ENCODE peak calls at places on chromosomes 5 and 9, in five cellular contexts. One of them, this sample, is unnamed.

GRCh38 chr5:76790632-76791290 is 28.1 kb upstream of the F2RL1 start:
- DNase-seq in GM23338: no peak
- DNase-seq in GM12878: no peak
- DNase-seq in HepG2: peak
- DNase-seq in K562: peak
- DNase-seq in this sample: peak

GRCh38 chr5:157520911-157521703 is 54.5 kb downstream of the ADAM19 start:
- DNase-seq in HepG2: peak
- DNase-seq in GM23338: peak
- DNase-seq in K562: no peak
- DNase-seq in GM12878: no peak
- DNase-seq in this sample: peak

GRCh38 chr5:109688647-109688998 is 1.1 kb upstream of the MAN2A1 start:
- DNase-seq in K562: peak
- DNase-seq in GM23338: peak
- DNase-seq in HepG2: peak
- DNase-seq in GM12878: peak
- DNase-seq in this sample: no peak

GRCh38 chr9:125959980-125960619 is 212.9 kb downstream of the PBX3 start:
- DNase-seq in HepG2: no peak
- DNase-seq in GM23338: no peak
- DNase-seq in K562: no peak
- DNase-seq in GM12878: no peak
- DNase-seq in this sample: no peak

GRCh38 chr5:125336401-125336800 is 590.0 kb upstream of the ZNF608 start:
- DNase-seq in HepG2: no peak
- DNase-seq in GM12878: no peak
- DNase-seq in GM23338: no peak
- DNase-seq in K562: no peak
- DNase-seq in this sample: no peak

GRCh38 chr9:82923410-82924242 is 139.3 kb downstream of the RASEF start:
- DNase-seq in HepG2: peak
- DNase-seq in K562: no peak
- DNase-seq in GM12878: no peak
- DNase-seq in GM23338: no peak
- DNase-seq in this sample: no peak

GRCh38 chr9:27536168-27536567 is 6.6 kb upstream of the MOB3B start:
- DNase-seq in GM23338: peak
- DNase-seq in GM12878: no peak
- DNase-seq in HepG2: no peak
- DNase-seq in K562: no peak
- DNase-seq in this sample: no peak

GRCh38 chr9:15837079-15837679 is 284.3 kb downstream of the CCDC171 start:
- DNase-seq in HepG2: peak
- DNase-seq in GM23338: peak
- DNase-seq in K562: peak
- DNase-seq in GM12878: peak
- DNase-seq in this sample: peak

GRCh38 chr5:62271870-62272269 is 34.1 kb upstream of the KIF2A start:
- DNase-seq in K562: no peak
- DNase-seq in GM12878: no peak
- DNase-seq in GM23338: no peak
- DNase-seq in HepG2: no peak
- DNase-seq in this sample: no peak

GRCh38 chr5:89950234-89950633 is 459.3 kb downstream of the CETN3 start:
- DNase-seq in GM12878: no peak
- DNase-seq in K562: no peak
- DNase-seq in GM23338: no peak
- DNase-seq in HepG2: no peak
- DNase-seq in this sample: no peak

GRCh38 chr9:113529336-113530009 is 65.9 kb downstream of the RGS3 start:
- DNase-seq in HepG2: no peak
- DNase-seq in GM23338: no peak
- DNase-seq in K562: no peak
- DNase-seq in GM12878: no peak
- DNase-seq in this sample: no peak

GRCh38 chr5:181052928-181053759 is 13.1 kb downstream of the BTNL9 start:
- DNase-seq in HepG2: no peak
- DNase-seq in K562: peak
- DNase-seq in GM23338: peak
- DNase-seq in GM12878: no peak
- DNase-seq in this sample: peak

GRCh38 chr5:38527475-38527874 is 29.0 kb downstream of the LIFR start:
- DNase-seq in GM12878: no peak
- DNase-seq in K562: no peak
- DNase-seq in GM23338: no peak
- DNase-seq in HepG2: no peak
- DNase-seq in this sample: no peak

GRCh38 chr5:172266071-172266675 is 17.4 kb downstream of the UBTD2 start:
- DNase-seq in HepG2: no peak
- DNase-seq in GM12878: no peak
- DNase-seq in K562: no peak
- DNase-seq in GM23338: peak
- DNase-seq in this sample: no peak

GRCh38 chr9:114011313-114011712 is 66.8 kb downstream of the AMBP start:
- DNase-seq in GM12878: no peak
- DNase-seq in HepG2: no peak
- DNase-seq in K562: no peak
- DNase-seq in GM23338: no peak
- DNase-seq in this sample: no peak

GRCh38 chr5:33975846-33976245 is 8.6 kb downstream of the SLC45A2 start:
- DNase-seq in K562: no peak
- DNase-seq in GM23338: no peak
- DNase-seq in HepG2: no peak
- DNase-seq in GM12878: no peak
- DNase-seq in this sample: no peak

GRCh38 chr9:131722260-131722659 is 17.6 kb downstream of the RAPGEF1 start:
- DNase-seq in GM23338: peak
- DNase-seq in HepG2: no peak
- DNase-seq in GM12878: no peak
- DNase-seq in K562: no peak
- DNase-seq in this sample: no peak

GRCh38 chr5:43409809-43410271 is 2.4 kb downstream of the CCL28 start:
- DNase-seq in HepG2: no peak
- DNase-seq in GM23338: no peak
- DNase-seq in K562: no peak
- DNase-seq in GM12878: no peak
- DNase-seq in this sample: no peak

GRCh38 chr9:104868687-104869404 is 59.1 kb downstream of the ABCA1 start:
- DNase-seq in K562: peak
- DNase-seq in GM12878: no peak
- DNase-seq in GM23338: peak
- DNase-seq in HepG2: no peak
- DNase-seq in this sample: peak

GRCh38 chr9:74672237-74672636 is 175.1 kb downstream of the RORB start:
- DNase-seq in K562: no peak
- DNase-seq in HepG2: no peak
- DNase-seq in GM23338: no peak
- DNase-seq in GM12878: no peak
- DNase-seq in this sample: no peak

GRCh38 chr5:66757219-66757833 is 161.1 kb downstream of the MAST4 start:
- DNase-seq in HepG2: peak
- DNase-seq in GM12878: no peak
- DNase-seq in GM23338: peak
- DNase-seq in K562: peak
- DNase-seq in this sample: peak

GRCh38 chr5:141843156-141843927 is 34.9 kb downstream of the PCDH1 start:
- DNase-seq in HepG2: no peak
- DNase-seq in GM23338: peak
- DNase-seq in GM12878: no peak
- DNase-seq in K562: no peak
- DNase-seq in this sample: no peak

GRCh38 chr9:127729522-127730256 is 5.4 kb downstream of the TOR2A start:
- DNase-seq in GM12878: no peak
- DNase-seq in GM23338: no peak
- DNase-seq in HepG2: peak
- DNase-seq in K562: no peak
- DNase-seq in this sample: no peak

GRCh38 chr5:163105456-163105855 is 331.9 kb upstream of the CCNG1 start:
- DNase-seq in K562: no peak
- DNase-seq in HepG2: no peak
- DNase-seq in GM12878: no peak
- DNase-seq in GM23338: no peak
- DNase-seq in this sample: no peak

GRCh38 chr5:177542816-177543472 is 11.4 kb downstream of the FAM193B start:
- DNase-seq in GM23338: no peak
- DNase-seq in GM12878: no peak
- DNase-seq in HepG2: no peak
- DNase-seq in K562: no peak
- DNase-seq in this sample: no peak

GRCh38 chr5:177547736-177548135 is 6.6 kb downstream of the FAM193B start:
- DNase-seq in HepG2: no peak
- DNase-seq in K562: no peak
- DNase-seq in GM23338: no peak
- DNase-seq in GM12878: no peak
- DNase-seq in this sample: no peak

GRCh38 chr5:177550120-177550519 is 4.2 kb downstream of the FAM193B start:
- DNase-seq in HepG2: no peak
- DNase-seq in K562: no peak
- DNase-seq in GM12878: no peak
- DNase-seq in GM23338: no peak
- DNase-seq in this sample: no peak

GRCh38 chr5:177545487-177546261 is 8.7 kb downstream of the FAM193B start:
- DNase-seq in GM23338: no peak
- DNase-seq in GM12878: no peak
- DNase-seq in K562: no peak
- DNase-seq in HepG2: no peak
- DNase-seq in this sample: no peak

DNA sequence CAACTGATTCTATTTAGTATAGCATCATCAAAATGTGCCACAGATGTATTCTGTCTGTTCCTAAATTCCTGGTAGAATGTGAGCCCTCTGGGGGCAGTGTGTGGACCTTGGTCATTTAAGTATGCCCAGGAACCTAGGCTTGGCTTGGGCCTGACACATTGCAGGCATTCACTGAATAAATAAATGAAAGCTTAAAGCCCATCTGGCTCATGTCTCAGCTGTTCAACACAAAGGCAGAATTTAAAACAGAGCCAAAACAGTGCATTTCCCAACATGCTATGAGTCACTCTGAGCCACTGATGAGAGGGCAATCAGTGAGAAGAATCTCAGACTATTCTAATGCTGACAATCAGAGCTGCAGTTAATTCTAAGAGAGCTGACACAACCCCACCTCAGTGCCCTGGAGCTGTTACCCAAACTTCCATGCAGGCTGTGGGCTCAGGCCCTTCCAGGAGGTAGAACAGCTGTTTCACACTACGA is 8.1 kb downstream of the FAM193B start:
- DNase-seq in HepG2: peak
- DNase-seq in GM23338: no peak
- DNase-seq in GM12878: no peak
- DNase-seq in K562: peak
- DNase-seq in this sample: peak
- TF ChIP-seq JUNB in HepG2: no peak
- TF ChIP-seq JUNB in GM23338: no peak
- TF ChIP-seq JUNB in GM12878: no peak
- TF ChIP-seq JUNB in K562: no peak
- TF ChIP-seq JUNB in this sample: peak

GRCh38 chr5:1101991-1102713 is 9.7 kb downstream of the SLC12A7 start:
- DNase-seq in GM12878: no peak
- DNase-seq in HepG2: no peak
- DNase-seq in GM23338: no peak
- DNase-seq in K562: peak
- DNase-seq in this sample: no peak

GRCh38 chr5:1097381-1097893 is 14.4 kb downstream of the SLC12A7 start:
- DNase-seq in GM12878: no peak
- DNase-seq in K562: no peak
- DNase-seq in HepG2: no peak
- DNase-seq in GM23338: no peak
- DNase-seq in this sample: no peak

GRCh38 chr5:1098986-1099597 is 12.8 kb downstream of the SLC12A7 start:
- DNase-seq in GM23338: no peak
- DNase-seq in GM12878: no peak
- DNase-seq in K562: no peak
- DNase-seq in HepG2: no peak
- DNase-seq in this sample: no peak

GRCh38 chr5:1100652-1101574 is 10.9 kb downstream of the SLC12A7 start:
- DNase-seq in K562: no peak
- DNase-seq in GM23338: peak
- DNase-seq in HepG2: no peak
- DNase-seq in GM12878: no peak
- DNase-seq in this sample: no peak

DNA sequence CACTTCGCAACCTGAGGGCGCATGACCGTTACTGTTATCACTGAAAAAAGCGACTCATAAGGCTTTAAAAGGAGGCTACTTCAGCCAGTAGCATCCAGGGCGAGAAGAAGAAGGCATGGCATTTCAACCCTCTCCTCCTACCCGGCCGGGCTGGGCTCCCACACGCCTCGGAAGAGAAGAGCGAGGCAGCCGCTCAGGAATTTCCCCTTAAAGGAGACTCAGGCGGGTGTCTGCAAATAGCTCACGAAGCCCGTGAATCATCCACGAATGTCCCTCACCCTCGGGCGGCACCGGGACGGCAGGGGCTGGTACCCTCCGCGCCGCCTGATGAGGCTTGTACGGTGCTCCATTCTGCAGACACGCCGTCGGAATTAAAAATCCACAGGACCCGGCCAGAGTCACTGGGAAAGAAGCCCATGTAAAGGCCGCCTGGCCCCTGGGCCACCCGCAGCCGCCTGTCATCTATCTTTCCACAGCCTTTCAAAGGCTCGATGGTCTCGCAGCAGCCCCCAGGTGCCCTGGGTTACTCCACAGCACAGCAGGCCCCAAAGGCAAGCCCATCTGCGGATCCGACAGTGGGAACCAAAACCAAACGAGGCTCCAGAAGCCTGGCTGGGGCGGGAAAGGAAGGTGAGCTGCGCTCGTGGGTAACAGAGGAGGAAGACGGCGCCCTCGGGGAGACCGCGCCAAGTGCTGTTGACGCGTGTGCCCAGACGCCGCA is 11.8 kb downstream of the SLC12A7 start:
- DNase-seq in HepG2: no peak
- DNase-seq in GM23338: peak
- DNase-seq in K562: no peak
- DNase-seq in GM12878: no peak
- DNase-seq in this sample: no peak
- TF ChIP-seq JUNB in HepG2: no peak
- TF ChIP-seq JUNB in GM23338: no peak
- TF ChIP-seq JUNB in K562: no peak
- TF ChIP-seq JUNB in GM12878: no peak
- TF ChIP-seq JUNB in this sample: no peak

DNA sequence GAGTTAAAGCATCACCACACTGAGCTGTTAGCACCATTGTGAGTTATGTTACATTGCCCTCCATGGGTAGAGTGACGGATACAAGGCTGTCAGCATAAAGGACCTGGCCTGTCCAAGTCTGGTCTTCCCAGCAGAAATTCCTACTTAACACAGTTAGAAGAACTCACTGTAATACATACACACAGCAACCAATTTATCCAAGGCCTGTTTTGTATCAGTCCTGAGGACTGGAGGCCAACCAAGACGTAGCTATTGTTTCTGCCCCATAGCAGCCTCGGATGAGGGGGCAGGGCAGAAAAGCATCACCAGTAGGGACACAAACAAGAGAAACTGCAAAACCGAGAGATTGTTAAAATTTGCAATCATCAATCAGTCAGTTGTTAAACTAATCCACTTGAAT is 66.0 kb upstream of the CKMT2 start:
- DNase-seq in GM12878: no peak
- DNase-seq in HepG2: no peak
- DNase-seq in K562: no peak
- DNase-seq in GM23338: no peak
- DNase-seq in this sample: no peak
- TF ChIP-seq JUNB in GM12878: no peak
- TF ChIP-seq JUNB in HepG2: no peak
- TF ChIP-seq JUNB in K562: no peak
- TF ChIP-seq JUNB in GM23338: no peak
- TF ChIP-seq JUNB in this sample: no peak

GRCh38 chr9:135186248-135187164 is 99.0 kb downstream of the OLFM1 start:
- DNase-seq in K562: no peak
- DNase-seq in GM23338: no peak
- DNase-seq in HepG2: no peak
- DNase-seq in GM12878: no peak
- DNase-seq in this sample: no peak
- TF ChIP-seq JUNB in K562: no peak
- TF ChIP-seq JUNB in GM23338: no peak
- TF ChIP-seq JUNB in HepG2: no peak
- TF ChIP-seq JUNB in GM12878: no peak
- TF ChIP-seq JUNB in this sample: no peak

This sample was measured in A549.